ENCODE peak calls at places on chromosomes 12 and 14, in six cellular contexts. One of them, this sample, is unnamed.

GRCh38 chr14:34222122-34222521 is 239.9 kb downstream of the SPTSSA start:
- DNase-seq in HepG2: no peak
- DNase-seq in A549: peak; percentile 33
- DNase-seq in stomach: no peak
- DNase-seq in H9: no peak
- DNase-seq in CD8-positive, alpha-beta T cell: no peak
- DNase-seq in this sample: no peak

GRCh38 chr14:94337274-94337673 is 14.1 kb upstream of the SERPINA6 start:
- DNase-seq in HepG2: no peak
- DNase-seq in CD8-positive, alpha-beta T cell: no peak
- DNase-seq in stomach: no peak
- DNase-seq in A549: no peak
- DNase-seq in H9: no peak
- DNase-seq in this sample: no peak

GRCh38 chr12:117875652-117876491 is 92.9 kb downstream of the KSR2 start:
- DNase-seq in H9: peak; percentile 95
- DNase-seq in HepG2: no peak
- DNase-seq in stomach: no peak
- DNase-seq in CD8-positive, alpha-beta T cell: no peak
- DNase-seq in A549: no peak
- DNase-seq in this sample: peak; percentile 34

GRCh38 chr14:41549282-41549681 is 57.4 kb upstream of the LRFN5 start:
- DNase-seq in stomach: no peak
- DNase-seq in H9: no peak
- DNase-seq in CD8-positive, alpha-beta T cell: no peak
- DNase-seq in A549: no peak
- DNase-seq in HepG2: no peak
- DNase-seq in this sample: no peak

GRCh38 chr14:76293923-76294322 is 82.0 kb upstream of the ESRRB start:
- DNase-seq in HepG2: peak; percentile 73
- DNase-seq in A549: peak; percentile 4
- DNase-seq in stomach: no peak
- DNase-seq in H9: no peak
- DNase-seq in CD8-positive, alpha-beta T cell: no peak
- DNase-seq in this sample: no peak

GRCh38 chr12:46458500-46459106 is 86.0 kb upstream of the SLC38A2 start:
- DNase-seq in A549: no peak
- DNase-seq in HepG2: no peak
- DNase-seq in H9: no peak
- DNase-seq in CD8-positive, alpha-beta T cell: no peak
- DNase-seq in stomach: no peak
- DNase-seq in this sample: no peak

GRCh38 chr14:22036541-22036940 is 362.9 kb upstream of the OR4E1 start:
- DNase-seq in CD8-positive, alpha-beta T cell: no peak
- DNase-seq in stomach: no peak
- DNase-seq in HepG2: no peak
- DNase-seq in H9: no peak
- DNase-seq in A549: no peak
- DNase-seq in this sample: no peak

GRCh38 chr14:73472182-73473114 is 14.1 kb upstream of the NUMB start:
- DNase-seq in HepG2: peak; percentile 64
- DNase-seq in A549: peak; percentile 74
- DNase-seq in stomach: no peak
- DNase-seq in H9: no peak
- DNase-seq in CD8-positive, alpha-beta T cell: no peak
- DNase-seq in this sample: no peak

GRCh38 chr14:49892301-49892635 is 614 bp upstream of the ARF6 start:
- DNase-seq in H9: no peak
- DNase-seq in CD8-positive, alpha-beta T cell: peak; percentile 68
- DNase-seq in HepG2: peak; percentile 80
- DNase-seq in A549: peak; percentile 91
- DNase-seq in stomach: peak; percentile 57
- DNase-seq in this sample: peak; percentile 49

GRCh38 chr14:69261761-69262331 is 1.9 kb downstream of the GALNT16 start:
- DNase-seq in CD8-positive, alpha-beta T cell: no peak
- DNase-seq in H9: peak; percentile 71
- DNase-seq in HepG2: peak; percentile 69
- DNase-seq in A549: peak; percentile 23
- DNase-seq in stomach: no peak
- DNase-seq in this sample: no peak

GRCh38 chr12:50636505-50636904 is 127.4 kb upstream of the ATF1 start:
- DNase-seq in HepG2: no peak
- DNase-seq in CD8-positive, alpha-beta T cell: no peak
- DNase-seq in A549: no peak
- DNase-seq in H9: peak; percentile 47
- DNase-seq in stomach: no peak
- DNase-seq in this sample: no peak

DNA sequence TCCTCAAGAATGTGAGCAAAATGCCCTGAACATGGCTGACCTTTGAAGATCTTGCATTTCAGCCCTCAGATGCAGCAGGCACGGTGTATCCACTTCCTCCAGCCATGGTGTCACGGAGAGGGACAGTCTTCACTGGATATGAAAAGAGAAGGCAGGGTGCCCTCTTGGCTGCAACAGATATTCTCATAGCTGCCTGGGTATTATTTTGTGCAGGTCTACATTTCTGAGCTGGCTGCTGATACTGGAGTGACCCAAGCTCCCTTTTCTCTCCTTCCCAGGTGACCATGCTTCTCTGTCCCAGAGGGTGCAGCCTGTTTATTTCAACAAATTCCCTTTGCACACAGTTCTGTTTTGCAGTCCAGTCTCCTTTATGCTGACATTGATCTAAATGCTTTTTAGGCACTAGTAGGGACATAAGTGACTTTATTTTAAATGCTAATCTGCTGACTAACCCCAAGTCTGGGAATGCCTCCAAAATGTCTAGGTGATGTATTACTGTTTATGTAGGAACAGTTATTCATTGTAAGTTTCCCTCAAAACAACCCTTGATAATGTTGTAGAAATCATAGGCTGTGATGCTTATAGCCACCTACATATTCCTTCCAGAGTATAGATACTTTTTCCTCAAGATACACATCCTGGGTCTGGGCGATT is 17.4 kb upstream of the PYGL start:
- DNase-seq in CD8-positive, alpha-beta T cell: no peak
- DNase-seq in H9: no peak
- DNase-seq in stomach: no peak
- DNase-seq in A549: peak; percentile 78
- DNase-seq in HepG2: no peak
- DNase-seq in this sample: no peak
- H3K27ac ChIP-seq in CD8-positive, alpha-beta T cell: no peak overlapping the region
- H3K27ac ChIP-seq in H9: no peak overlapping the region
- H3K27ac ChIP-seq in stomach: peak overlapping the region; percentile 66
- H3K27ac ChIP-seq in A549: peak overlapping the region; percentile 86
- H3K27ac ChIP-seq in HepG2: no peak overlapping the region
- H3K27ac ChIP-seq in this sample: no peak overlapping the region

GRCh38 chr12:105992849-105993740 is 145.7 kb downstream of the NUAK1 start:
- DNase-seq in stomach: no peak
- DNase-seq in HepG2: no peak
- DNase-seq in A549: no peak
- DNase-seq in CD8-positive, alpha-beta T cell: no peak
- DNase-seq in H9: no peak
- DNase-seq in this sample: no peak

GRCh38 chr12:105995986-105996385 is 142.8 kb downstream of the NUAK1 start:
- DNase-seq in CD8-positive, alpha-beta T cell: no peak
- DNase-seq in stomach: no peak
- DNase-seq in H9: no peak
- DNase-seq in HepG2: no peak
- DNase-seq in A549: no peak
- DNase-seq in this sample: no peak

GRCh38 chr12:105993766-105994165 is 145.0 kb downstream of the NUAK1 start:
- DNase-seq in HepG2: no peak
- DNase-seq in CD8-positive, alpha-beta T cell: no peak
- DNase-seq in A549: no peak
- DNase-seq in stomach: no peak
- DNase-seq in H9: no peak
- DNase-seq in this sample: no peak
- H3K27ac ChIP-seq in HepG2: no peak overlapping the region
- H3K27ac ChIP-seq in CD8-positive, alpha-beta T cell: no peak overlapping the region
- H3K27ac ChIP-seq in A549: no peak overlapping the region
- H3K27ac ChIP-seq in stomach: peak overlapping the region; percentile 21
- H3K27ac ChIP-seq in H9: no peak overlapping the region
- H3K27ac ChIP-seq in this sample: no peak overlapping the region

GRCh38 chr14:95388699-95389098 is 69.0 kb upstream of the CLMN start:
- DNase-seq in HepG2: no peak
- DNase-seq in CD8-positive, alpha-beta T cell: no peak
- DNase-seq in stomach: no peak
- DNase-seq in A549: no peak
- DNase-seq in H9: no peak
- DNase-seq in this sample: no peak

GRCh38 chr14:95385701-95386100 is 66.0 kb upstream of the CLMN start:
- DNase-seq in A549: no peak
- DNase-seq in stomach: no peak
- DNase-seq in CD8-positive, alpha-beta T cell: no peak
- DNase-seq in HepG2: no peak
- DNase-seq in H9: no peak
- DNase-seq in this sample: no peak

GRCh38 chr14:95389471-95390011 is 69.8 kb upstream of the CLMN start:
- DNase-seq in HepG2: no peak
- DNase-seq in CD8-positive, alpha-beta T cell: no peak
- DNase-seq in stomach: no peak
- DNase-seq in H9: no peak
- DNase-seq in A549: no peak
- DNase-seq in this sample: no peak

GRCh38 chr14:95386536-95386935 is 66.8 kb upstream of the CLMN start:
- DNase-seq in stomach: no peak
- DNase-seq in A549: no peak
- DNase-seq in CD8-positive, alpha-beta T cell: no peak
- DNase-seq in H9: no peak
- DNase-seq in HepG2: no peak
- DNase-seq in this sample: no peak

DNA sequence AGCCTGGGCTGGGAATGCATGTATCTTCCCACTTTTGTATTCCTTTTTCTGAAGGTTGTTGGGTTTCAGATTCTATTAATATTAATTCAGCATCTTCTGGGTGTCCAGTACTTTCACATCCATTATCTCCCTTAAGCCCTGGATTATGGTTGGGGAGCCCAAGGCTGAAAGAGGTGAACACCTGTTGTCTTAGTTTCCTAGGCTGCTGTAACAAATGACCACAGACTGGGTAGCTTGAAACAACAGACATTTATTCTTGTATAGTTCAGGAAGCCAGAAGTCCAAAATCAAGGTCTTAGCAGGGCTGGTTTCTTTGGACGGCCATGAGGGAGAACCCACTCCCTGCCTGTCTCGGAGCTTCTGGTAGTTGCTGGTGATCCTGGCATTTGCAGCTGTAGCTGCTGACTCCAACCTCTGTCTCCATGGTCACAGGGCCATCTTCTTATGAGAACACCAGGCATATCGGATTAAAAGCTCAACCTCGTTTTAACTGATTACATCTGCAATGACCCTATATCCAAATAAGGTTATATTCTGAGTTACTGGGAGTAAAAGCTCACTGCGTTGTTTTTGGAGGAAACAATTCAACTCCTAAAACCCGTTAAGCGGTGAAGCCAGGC is 68.2 kb upstream of the CLMN start:
- DNase-seq in stomach: no peak
- DNase-seq in HepG2: no peak
- DNase-seq in A549: no peak
- DNase-seq in H9: no peak
- DNase-seq in CD8-positive, alpha-beta T cell: no peak
- DNase-seq in this sample: no peak
- H3K27ac ChIP-seq in stomach: no peak overlapping the region
- H3K27ac ChIP-seq in HepG2: no peak overlapping the region
- H3K27ac ChIP-seq in A549: no peak overlapping the region
- H3K27ac ChIP-seq in H9: no peak overlapping the region
- H3K27ac ChIP-seq in CD8-positive, alpha-beta T cell: no peak overlapping the region
- H3K27ac ChIP-seq in this sample: no peak overlapping the region

DNA sequence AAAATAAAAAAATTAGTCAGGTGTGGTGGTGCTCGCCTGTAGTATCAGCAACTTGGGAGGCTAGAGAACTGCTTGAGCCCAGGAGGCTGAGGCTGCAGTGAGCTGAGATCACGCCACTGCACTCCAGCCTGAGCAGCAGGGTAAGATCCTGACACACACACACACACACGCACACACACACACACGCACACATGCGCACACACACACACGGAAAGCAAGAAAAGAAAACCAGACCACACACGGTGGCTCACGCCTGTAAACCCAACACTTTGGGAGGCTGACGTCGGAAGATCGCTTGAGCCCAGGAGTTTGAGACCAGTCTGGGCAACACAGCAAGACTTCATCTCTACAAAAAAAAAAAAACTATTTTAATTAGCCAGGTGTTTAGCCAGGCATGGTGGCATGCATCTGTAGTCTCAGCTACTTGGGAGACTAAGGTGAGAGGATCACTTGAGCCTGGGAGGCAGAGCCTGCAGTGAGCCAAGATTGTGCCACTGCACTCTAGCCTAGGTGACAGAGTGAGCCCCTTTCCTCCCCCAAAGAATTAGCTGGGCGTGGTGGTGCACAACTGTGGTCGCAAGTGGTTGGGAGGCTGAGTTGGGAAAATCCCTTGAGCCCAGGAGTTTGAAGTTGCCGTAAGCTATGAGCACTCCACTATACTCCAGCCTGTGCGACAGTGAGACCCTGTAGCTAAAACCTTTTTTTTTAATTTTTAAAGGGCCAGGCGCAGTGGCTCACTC is 44.5 kb downstream of the HECTD1 start:
- DNase-seq in H9: no peak
- DNase-seq in A549: no peak
- DNase-seq in HepG2: no peak
- DNase-seq in stomach: no peak
- DNase-seq in CD8-positive, alpha-beta T cell: no peak
- DNase-seq in this sample: no peak
- H3K27ac ChIP-seq in H9: no peak overlapping the region
- H3K27ac ChIP-seq in A549: peak overlapping the region; percentile 90
- H3K27ac ChIP-seq in HepG2: no peak overlapping the region
- H3K27ac ChIP-seq in stomach: peak overlapping the region; percentile 73
- H3K27ac ChIP-seq in CD8-positive, alpha-beta T cell: no peak overlapping the region
- H3K27ac ChIP-seq in this sample: no peak overlapping the region

GRCh38 chr14:30114051-30114450 is 186.4 kb upstream of the PRKD1 start:
- DNase-seq in A549: no peak
- DNase-seq in HepG2: no peak
- DNase-seq in stomach: no peak
- DNase-seq in CD8-positive, alpha-beta T cell: no peak
- DNase-seq in H9: no peak
- DNase-seq in this sample: no peak
- H3K27ac ChIP-seq in A549: no peak overlapping the region
- H3K27ac ChIP-seq in HepG2: no peak overlapping the region
- H3K27ac ChIP-seq in stomach: no peak overlapping the region
- H3K27ac ChIP-seq in CD8-positive, alpha-beta T cell: no peak overlapping the region
- H3K27ac ChIP-seq in H9: no peak overlapping the region
- H3K27ac ChIP-seq in this sample: no peak overlapping the region

GRCh38 chr14:99944241-99944651 is 121.0 kb upstream of the EVL start:
- DNase-seq in HepG2: peak; percentile 34
- DNase-seq in H9: no peak
- DNase-seq in stomach: peak; percentile 36
- DNase-seq in CD8-positive, alpha-beta T cell: no peak
- DNase-seq in A549: no peak
- DNase-seq in this sample: no peak
- H3K27ac ChIP-seq in HepG2: no peak overlapping the region
- H3K27ac ChIP-seq in H9: no peak overlapping the region
- H3K27ac ChIP-seq in stomach: no peak overlapping the region
- H3K27ac ChIP-seq in CD8-positive, alpha-beta T cell: no peak overlapping the region
- H3K27ac ChIP-seq in A549: no peak overlapping the region
- H3K27ac ChIP-seq in this sample: no peak overlapping the region

This sample was measured in substantia nigra.